ENCODE peak calls at places on chromosomes 6 and 20, in five cellular contexts. H is amniotic stem cell, Q is cardiac fibroblast, O is HFFc6, A is AG04449. I is an unnamed sample.

GRCh38 chr6:166903027-166903426 is 53.3 kb downstream of the RNASET2 start:
- DNase-seq in H (no peak), Q (no peak), O (no peak), A (no peak), I (no peak)

GRCh38 chr20:9989066-9989724 is 45.6 kb upstream of the ANKEF1 start:
- DNase-seq in H (no peak), Q (peak; percentile 77), O (no peak), A (no peak), I (no peak)

GRCh38 chr6:3211681-3212080 is 15.8 kb downstream of the TUBB2B start:
- DNase-seq in H (peak; percentile 8), Q (peak; percentile 66), O (no peak), A (no peak), I (peak; percentile 60)

GRCh38 chr6:155187994-155188706 is 75.7 kb upstream of the CLDN20 start:
- DNase-seq in H (no peak), Q (peak; percentile 31), O (peak; percentile 74), A (no peak), I (no peak)

GRCh38 chr20:19670829-19671228 is 87.2 kb upstream of the RIN2 start:
- DNase-seq in H (no peak), Q (no peak), O (no peak), A (no peak), I (no peak)

GRCh38 chr6:157245486-157245885 is 77.8 kb downstream of the TMEM242 start:
- DNase-seq in H (no peak), Q (no peak), O (no peak), A (no peak), I (no peak)

GRCh38 chr20:38190166-38190565 is 25.1 kb upstream of the TGM2 start:
- DNase-seq in H (no peak), Q (no peak), O (no peak), A (no peak), I (no peak)

GRCh38 chr6:153038378-153038777 is 35.9 kb upstream of the MTRF1L start:
- DNase-seq in H (peak; percentile 20), Q (peak; percentile 15), O (peak; percentile 46), A (peak; percentile 10), I (no peak)

GRCh38 chr6:106187424-106187982 is 101.4 kb downstream of the PRDM1 start:
- DNase-seq in H (no peak), Q (no peak), O (no peak), A (no peak), I (no peak)

GRCh38 chr6:70686548-70687133 is 19.0 kb downstream of the SMAP1 start:
- DNase-seq in H (no peak), Q (peak; percentile 59), O (peak; percentile 29), A (no peak), I (no peak)

GRCh38 chr6:126650931-126651330 is 311.0 kb downstream of the CENPW start:
- DNase-seq in H (no peak), Q (peak; percentile 22), O (no peak), A (no peak), I (no peak)

GRCh38 chr6:75563032-75563431 is 38.6 kb upstream of the SENP6 start:
- DNase-seq in H (no peak), Q (peak; percentile 54), O (peak; percentile 42), A (no peak), I (no peak)

GRCh38 chr6:5361371-5361770 is 100.1 kb downstream of the FARS2 start:
- DNase-seq in H (no peak), Q (peak; percentile 79), O (no peak), A (no peak), I (no peak)

GRCh38 chr20:31581391-31581790 is 23.7 kb upstream of the ID1 start:
- DNase-seq in H (no peak), Q (no peak), O (no peak), A (no peak), I (no peak)

GRCh38 chr6:36655073-36655847 is 23.3 kb upstream of the CDKN1A start:
- DNase-seq in H (no peak), Q (no peak), O (no peak), A (no peak), I (no peak)

GRCh38 chr6:164532546-164533362 is 776.7 kb downstream of the C6orf118 start:
- DNase-seq in H (no peak), Q (no peak), O (no peak), A (no peak), I (no peak)

GRCh38 chr6:2127484-2127911 is 117.9 kb downstream of the GMDS start:
- DNase-seq in H (no peak), Q (peak; percentile 90), O (no peak), A (no peak), I (no peak)

GRCh38 chr6:106134906-106135634 is 48.9 kb downstream of the PRDM1 start:
- DNase-seq in H (no peak), Q (peak; percentile 24), O (no peak), A (no peak), I (no peak)

GRCh38 chr20:36975085-36975829 is 23.7 kb upstream of the SAMHD1 start:
- DNase-seq in H (no peak), Q (no peak), O (no peak), A (no peak), I (no peak)

GRCh38 chr6:21459646-21460045 is 133.9 kb upstream of the SOX4 start:
- DNase-seq in H (no peak), Q (no peak), O (no peak), A (no peak), I (no peak)

GRCh38 chr6:32046450-32047083 is 8.4 kb downstream of the CYP21A2 start:
- DNase-seq in H (no peak), Q (peak; percentile 61), O (no peak), A (no peak), I (peak; percentile 24)

GRCh38 chr20:63434599-63435378 is 37.7 kb downstream of the KCNQ2 start:
- DNase-seq in H (no peak), Q (peak; percentile 30), O (peak; percentile 30), A (no peak), I (peak; percentile 60)

GRCh38 chr20:63219866-63220521 is 4.1 kb upstream of the YTHDF1 start:
- DNase-seq in H (no peak), Q (no peak), O (no peak), A (no peak), I (no peak)

I was measured in posterior cingulate gyrus.